ENCODE peak calls at places on chromosomes 5 and 9, in four cellular contexts. Y, H, Q and M are unnamed samples.

GRCh38 chr5:16066320-16066719 is 113.3 kb downstream of the MARCHF11 start:
- DNase-seq in Q (no peak), Y (no peak), H (no peak), M (no peak)

GRCh38 chr9:1201262-1201661 is 151.1 kb downstream of the DMRT2 start:
- DNase-seq in Q (no peak), Y (no peak), H (no peak), M (no peak)

GRCh38 chr9:105144076-105144475 is 100.4 kb upstream of the SLC44A1 start:
- DNase-seq in Y (no peak), H (no peak), Q (no peak), M (no peak)

GRCh38 chr5:167072225-167072624 is 1219.2 kb upstream of the WWC1 start:
- DNase-seq in Y (no peak), H (no peak), Q (no peak), M (no peak)

GRCh38 chr5:173016621-173017046 is 33.1 kb downstream of the ATP6V0E1 start:
- DNase-seq in Q (no peak), H (no peak), Y (peak), M (no peak)

GRCh38 chr5:151082274-151082902 is 1.6 kb upstream of the TNIP1 start:
- DNase-seq in Y (peak), H (no peak), Q (no peak), M (no peak)

GRCh38 chr9:2810424-2811075 is 33.3 kb downstream of the PUM3 start:
- DNase-seq in H (no peak), Y (no peak), Q (no peak), M (no peak)

GRCh38 chr9:21970800-21971620 is 23.2 kb downstream of the CDKN2A start:
- DNase-seq in Y (no peak), Q (no peak), H (no peak), M (no peak)

GRCh38 chr5:158375531-158375930 is 516.6 kb upstream of the CLINT1 start:
- DNase-seq in Y (no peak), Q (no peak), H (no peak), M (no peak)

GRCh38 chr5:11619339-11620028 is 284.8 kb downstream of the CTNND2 start:
- DNase-seq in Q (peak), H (no peak), Y (peak), M (no peak)

GRCh38 chr5:2299388-2300220 is 416.9 kb upstream of the IRX4 start:
- DNase-seq in Q (no peak), H (no peak), Y (no peak), M (no peak)

GRCh38 chr9:6226696-6227095 is 11.1 kb downstream of the IL33 start:
- DNase-seq in Y (no peak), Q (no peak), H (no peak), M (no peak)

GRCh38 chr5:132979367-132979935 is 16.0 kb upstream of the AFF4 start:
- DNase-seq in Q (no peak), Y (no peak), H (no peak), M (no peak)

GRCh38 chr9:115146581-115147021 is 28.6 kb upstream of the TNC start:
- DNase-seq in Q (no peak), H (no peak), Y (no peak), M (no peak)

GRCh38 chr9:73132034-73132776 is 19.5 kb upstream of the ANXA1 start:
- DNase-seq in Y (no peak), H (peak), Q (no peak), M (no peak)

GRCh38 chr5:54415896-54416640 is 39.4 kb upstream of the HSPB3 start:
- DNase-seq in Y (no peak), H (no peak), Q (no peak), M (peak)

GRCh38 chr9:133238272-133238850 is 29.3 kb upstream of the OBP2B start:
- DNase-seq in Q (no peak), H (no peak), Y (no peak), M (peak)

GRCh38 chr5:142065273-142065672 is 43.3 kb upstream of the NDFIP1 start:
- DNase-seq in Y (no peak), Q (peak), H (no peak), M (no peak)

GRCh38 chr5:117665121-117665520 is 1090.5 kb upstream of the SEMA6A start:
- DNase-seq in Y (no peak), Q (no peak), H (no peak), M (no peak)

GRCh38 chr9:105296889-105297288 is 52.4 kb downstream of the SLC44A1 start:
- DNase-seq in Y (peak), H (no peak), Q (no peak), M (peak)

GRCh38 chr9:72294952-72295351 is 70.1 kb downstream of the ZFAND5 start:
- DNase-seq in Q (no peak), H (no peak), Y (no peak), M (peak)

GRCh38 chr5:35816881-35817521 is 39.7 kb upstream of the IL7R start:
- DNase-seq in Q (no peak), H (no peak), Y (no peak), M (no peak)

GRCh38 chr5:15592728-15593127 is 92.7 kb downstream of the FBXL7 start:
- DNase-seq in Q (no peak), Y (no peak), H (no peak), M (no peak)

GRCh38 chr5:41695920-41696582 is 174.2 kb downstream of the OXCT1 start:
- DNase-seq in Y (no peak), H (no peak), Q (no peak), M (no peak)

GRCh38 chr5:76099756-76100155 is 16.6 kb downstream of the SV2C start:
- DNase-seq in Y (no peak), Q (no peak), H (no peak), M (no peak)

GRCh38 chr5:113487411-113487778 is 858 bp downstream of the MCC start:
- DNase-seq in Y (peak), Q (no peak), H (no peak), M (no peak)

GRCh38 chr5:98069876-98070512 is 703.5 kb upstream of the RGMB start:
- DNase-seq in Y (no peak), Q (no peak), H (no peak), M (no peak)

GRCh38 chr9:133160742-133161541 is 2.8 kb downstream of the GBGT1 start:
- DNase-seq in Q (peak), Y (peak), H (peak), M (peak)

GRCh38 chr5:83184534-83184933 is 107.2 kb downstream of the XRCC4 start:
- DNase-seq in Q (no peak), H (no peak), Y (no peak), M (no peak)

GRCh38 chr5:89120719-89121118 is 237.7 kb upstream of the MEF2C start:
- DNase-seq in Q (no peak), H (no peak), Y (peak), M (no peak)

GRCh38 chr9:107711528-107711927 is 222.0 kb upstream of the KLF4 start:
- DNase-seq in Q (peak), Y (no peak), H (peak), M (no peak)